ENCODE peak calls at places on chromosomes 12 and 14, in eight cellular contexts. L is tibial artery, O is NCI-H1092 treated with DMSO at 0.1 percent for 48 hours, R is NCI-H524 treated with DMSO at 0.1 percent for 48 hours, B is PC-9, D is C1 segment of cervical spinal cord, Y is HFFc6, T is activated gamma-delta T cell treated with Interleukin-2 at 50 U/mL for 16 hours. U is an unnamed sample.

GRCh38 chr12:130131817-130132216 is 30.4 kb upstream of the FZD10 start:
- DNase-seq in L (no peak), O (no peak), R (no peak), B (no peak), D (no peak), Y (no peak), T (no peak), U (no peak)

GRCh38 chr12:132448453-132448800 is 41.5 kb upstream of the FBRSL1 start:
- DNase-seq in L (peak), O (no peak), R (no peak), B (no peak), D (no peak), Y (no peak), T (no peak), U (no peak)

GRCh38 chr12:46357438-46358324 is 14.9 kb downstream of the SLC38A2 start:
- DNase-seq in L (no peak), O (peak), R (no peak), B (peak), D (no peak), Y (peak), T (no peak), U (no peak)

GRCh38 chr12:107344035-107344808 is 250.9 kb upstream of the CRY1 start:
- DNase-seq in L (no peak), O (no peak), R (no peak), B (peak), D (no peak), Y (no peak), T (no peak), U (no peak)

GRCh38 chr12:126727656-126728055 is 1539.3 kb upstream of the TMEM132C start:
- DNase-seq in L (no peak), O (no peak), R (no peak), B (no peak), D (no peak), Y (no peak), T (no peak), U (no peak)

GRCh38 chr12:121138284-121138683 is 5.6 kb downstream of the P2RX7 start:
- DNase-seq in L (no peak), O (no peak), R (no peak), B (no peak), D (no peak), Y (no peak), T (no peak), U (no peak)

GRCh38 chr14:67276131-67276530 is 34.9 kb downstream of the PALS1 start:
- DNase-seq in L (no peak), O (no peak), R (no peak), B (no peak), D (no peak), Y (no peak), T (no peak), U (no peak)

GRCh38 chr14:93857500-93857899 is 69.2 kb upstream of the PRIMA1 start:
- DNase-seq in L (no peak), O (no peak), R (peak), B (no peak), D (no peak), Y (no peak), T (no peak), U (no peak)

GRCh38 chr12:45518516-45519235 is 210.8 kb upstream of the ARID2 start:
- DNase-seq in L (no peak), O (no peak), R (no peak), B (no peak), D (no peak), Y (no peak), T (peak), U (no peak)

GRCh38 chr12:31233061-31233730 is 92.8 kb downstream of the SINHCAF start:
- DNase-seq in L (no peak), O (no peak), R (no peak), B (no peak), D (no peak), Y (no peak), T (no peak), U (no peak)

GRCh38 chr12:91058821-91059220 is 997 bp upstream of the KERA start:
- DNase-seq in L (no peak), O (no peak), R (no peak), B (no peak), D (no peak), Y (no peak), T (no peak), U (no peak)

GRCh38 chr12:118402251-118402650 is 25.9 kb downstream of the SUDS3 start:
- DNase-seq in L (no peak), O (no peak), R (no peak), B (no peak), D (no peak), Y (peak), T (no peak), U (no peak)

GRCh38 chr12:117033382-117034045 is 65.7 kb downstream of the TESC start:
- DNase-seq in L (no peak), O (peak), R (no peak), B (no peak), D (no peak), Y (no peak), T (no peak), U (no peak)

GRCh38 chr12:607541-608001 is 55.7 kb downstream of the NINJ2 start:
- DNase-seq in L (peak), O (no peak), R (no peak), B (peak), D (no peak), Y (no peak), T (no peak), U (no peak)

GRCh38 chr14:32703246-32703645 is 235.4 kb upstream of the NPAS3 start:
- DNase-seq in L (peak), O (no peak), R (no peak), B (no peak), D (no peak), Y (no peak), T (no peak), U (no peak)

GRCh38 chr12:115259968-115260806 is 576.2 kb upstream of the TBX3 start:
- DNase-seq in L (no peak), O (peak), R (no peak), B (no peak), D (no peak), Y (no peak), T (no peak), U (no peak)

GRCh38 chr12:39230086-39230485 is 212.8 kb downstream of the KIF21A start:
- DNase-seq in L (no peak), O (no peak), R (no peak), B (no peak), D (no peak), Y (no peak), T (no peak), U (no peak)

GRCh38 chr12:94754653-94755052 is 104.3 kb upstream of the TMCC3 start:
- DNase-seq in L (no peak), O (no peak), R (no peak), B (no peak), D (no peak), Y (no peak), T (no peak), U (no peak)

GRCh38 chr12:98154850-98155249 is 360.5 kb upstream of the TMPO start:
- DNase-seq in L (no peak), O (peak), R (no peak), B (no peak), D (no peak), Y (no peak), T (no peak), U (no peak)

GRCh38 chr12:76311796-76312195 is 36.4 kb downstream of the BBS10 start:
- DNase-seq in L (no peak), O (no peak), R (no peak), B (no peak), D (no peak), Y (peak), T (no peak), U (no peak)

GRCh38 chr12:67648306-67649164 is at the start of gene DYRK2:
- DNase-seq in L (peak), O (peak), R (no peak), B (peak), D (peak), Y (peak), T (peak), U (no peak)

GRCh38 chr12:98908866-98909265 is 263.8 kb downstream of the APAF1 start:
- DNase-seq in L (no peak), O (no peak), R (no peak), B (no peak), D (no peak), Y (no peak), T (no peak), U (no peak)

GRCh38 chr14:34665785-34666425 is 36.0 kb upstream of the SNX6 start:
- DNase-seq in L (peak), O (no peak), R (no peak), B (peak), D (no peak), Y (peak), T (peak), U (peak)

GRCh38 chr14:80202888-80203562 is 8.3 kb downstream of the DIO2 start:
- DNase-seq in L (no peak), O (no peak), R (no peak), B (no peak), D (no peak), Y (no peak), T (no peak), U (peak)

GRCh38 chr12:98591209-98591608 is 2.3 kb upstream of the SLC25A3 start:
- DNase-seq in L (no peak), O (no peak), R (no peak), B (no peak), D (no peak), Y (peak), T (no peak), U (no peak)

GRCh38 chr12:112638420-112638819 is 153.1 kb upstream of the RPH3A start:
- DNase-seq in L (no peak), O (no peak), R (no peak), B (no peak), D (no peak), Y (no peak), T (no peak), U (no peak)

GRCh38 chr12:50132505-50133135 is 20.6 kb downstream of the COX14 start:
- DNase-seq in L (no peak), O (no peak), R (no peak), B (no peak), D (no peak), Y (peak), T (no peak), U (peak)

GRCh38 chr14:52783211-52783610 is 8.2 kb downstream of the GNPNAT1 start:
- DNase-seq in L (no peak), O (no peak), R (no peak), B (no peak), D (no peak), Y (no peak), T (no peak), U (no peak)

GRCh38 chr12:26704684-26705475 is 128.1 kb downstream of the ITPR2 start:
- DNase-seq in L (peak), O (no peak), R (no peak), B (no peak), D (no peak), Y (peak), T (no peak), U (peak)

GRCh38 chr14:74663884-74664283 is 49.0 kb downstream of the AREL1 start:
- DNase-seq in L (peak), O (no peak), R (no peak), B (no peak), D (no peak), Y (no peak), T (no peak), U (no peak)

GRCh38 chr12:1590083-1590979 is 4.0 kb downstream of the FBXL14 start:
- DNase-seq in L (peak), O (no peak), R (no peak), B (no peak), D (peak), Y (no peak), T (no peak), U (no peak)

U was measured in HL-60.